ENCODE peak calls at places on chromosome 2, in seven cellular contexts. J is neural progenitor cell; X is T-cell; D is fibroblast of pulmonary artery; M is left cardiac atrium; E is tibial nerve; Q is naive thymus-derived CD8-positive, alpha-beta T cell. Z is an unnamed sample.

GRCh38 chr2:165474621-165475269 is 5.2 kb downstream of the CSRNP3 start:
- DNase-seq in J (no peak), X (no peak), D (no peak), M (no peak), E (no peak), Q (no peak), Z (no peak)

GRCh38 chr2:72793798-72794447 is 31.9 kb downstream of the EXOC6B start:
- DNase-seq in J (no peak), X (no peak), D (peak), M (no peak), E (no peak), Q (no peak), Z (no peak)

GRCh38 chr2:235279965-235280364 is 213.9 kb upstream of the AGAP1 start:
- DNase-seq in J (no peak), X (no peak), D (no peak), M (no peak), E (no peak), Q (no peak), Z (no peak)

GRCh38 chr2:102790086-102790453 is 28.2 kb downstream of the TMEM182 start:
- DNase-seq in J (no peak), X (no peak), D (no peak), M (no peak), E (no peak), Q (no peak), Z (no peak)

GRCh38 chr2:143182649-143183048 is 53.4 kb downstream of the ARHGAP15 start:
- DNase-seq in J (no peak), X (no peak), D (no peak), M (no peak), E (no peak), Q (no peak), Z (no peak)

GRCh38 chr2:137287934-137288639 is 522.7 kb downstream of the THSD7B start:
- DNase-seq in J (no peak), X (no peak), D (no peak), M (no peak), E (no peak), Q (no peak), Z (no peak)

GRCh38 chr2:44429034-44429433 is 67.3 kb downstream of the CAMKMT start:
- DNase-seq in J (no peak), X (no peak), D (peak), M (no peak), E (no peak), Q (no peak), Z (no peak)

GRCh38 chr2:190318931-190319556 is 582 bp downstream of the HIBCH start:
- DNase-seq in J (peak), X (peak), D (no peak), M (no peak), E (no peak), Q (no peak), Z (no peak)

GRCh38 chr2:9631976-9632700 is 1.3 kb upstream of the YWHAQ start:
- DNase-seq in J (peak), X (no peak), D (no peak), M (no peak), E (no peak), Q (no peak), Z (no peak)

GRCh38 chr2:172233947-172234715 is 131.4 kb upstream of the DLX2 start:
- DNase-seq in J (no peak), X (no peak), D (no peak), M (no peak), E (no peak), Q (no peak), Z (no peak)

GRCh38 chr2:174588463-174588862 is 9.1 kb downstream of the WIPF1 start:
- DNase-seq in J (no peak), X (no peak), D (no peak), M (no peak), E (no peak), Q (no peak), Z (no peak)

GRCh38 chr2:136118819-136119716 is 1.1 kb upstream of the CXCR4 start:
- DNase-seq in J (peak), X (peak), D (no peak), M (peak), E (peak), Q (peak), Z (peak)

GRCh38 chr2:85277416-85278158 is 50.2 kb downstream of the TGOLN2 start:
- DNase-seq in J (peak), X (no peak), D (peak), M (peak), E (no peak), Q (no peak), Z (no peak)

GRCh38 chr2:135744761-135745314 is 3.2 kb downstream of the UBXN4 start:
- DNase-seq in J (peak), X (no peak), D (peak), M (no peak), E (no peak), Q (peak), Z (peak)

GRCh38 chr2:6556755-6557154 is 309.0 kb downstream of the CMPK2 start:
- DNase-seq in J (no peak), X (no peak), D (peak), M (no peak), E (no peak), Q (no peak), Z (no peak)

GRCh38 chr2:43754180-43754579 is 19.7 kb upstream of the DYNC2LI1 start:
- DNase-seq in J (no peak), X (no peak), D (no peak), M (peak), E (no peak), Q (no peak), Z (no peak)

GRCh38 chr2:192196451-192197194 is 1.9 kb upstream of the TMEFF2 start:
- DNase-seq in J (peak), X (no peak), D (no peak), M (no peak), E (no peak), Q (no peak), Z (no peak)

GRCh38 chr2:204776781-204777559 is 231.7 kb downstream of the PARD3B start:
- DNase-seq in J (no peak), X (no peak), D (peak), M (no peak), E (no peak), Q (no peak), Z (no peak)

GRCh38 chr2:63056309-63057065 is 5.9 kb downstream of the OTX1 start:
- DNase-seq in J (peak), X (no peak), D (no peak), M (no peak), E (no peak), Q (no peak), Z (no peak)

GRCh38 chr2:85537600-85538506 is 1.1 kb upstream of the MAT2A start:
- DNase-seq in J (peak), X (no peak), D (peak), M (peak), E (peak), Q (peak), Z (peak)

Z was measured in CD8-positive, alpha-beta memory T cell.